ENCODE peak calls at places on chromosomes 2 and 18, in ten cellular contexts. J is GM23338, O is adrenal gland, X is epithelial cell of esophagus, H is lower lobe of right lung, W is body of pancreas, F is heart right ventricle, V is A549, N is fibroblast of pulmonary artery, R is lower leg skin. E is an unnamed sample.

GRCh38 chr2:128633501-128633900 is 314.8 kb upstream of the HS6ST1 start:
- DNase-seq in F (no peak), J (no peak), X (no peak), V (no peak), R (no peak), W (no peak), H (no peak), N (peak), O (no peak), E (no peak)

GRCh38 chr2:142930835-142931398 is 53.5 kb downstream of the KYNU start:
- DNase-seq in R (no peak), H (no peak), F (no peak), N (no peak), V (no peak), J (no peak), O (no peak), W (no peak), X (no peak), E (no peak)

GRCh38 chr18:76875390-76876330 is 53.3 kb downstream of the ZNF236 start:
- DNase-seq in V (peak), F (no peak), X (peak), J (peak), H (no peak), W (peak), R (no peak), O (no peak), N (peak), E (peak)

GRCh38 chr18:413263-413662 is 87.2 kb downstream of the COLEC12 start:
- DNase-seq in H (no peak), V (no peak), F (no peak), X (no peak), O (no peak), W (no peak), R (no peak), N (peak), J (no peak), E (no peak)

GRCh38 chr2:190920085-190920484 is 39.5 kb downstream of the GLS start:
- DNase-seq in J (no peak), V (no peak), F (no peak), H (no peak), N (no peak), R (no peak), X (no peak), W (no peak), O (no peak), E (no peak)

GRCh38 chr2:158600155-158600802 is 143.5 kb downstream of the PKP4 start:
- DNase-seq in R (no peak), O (peak), H (no peak), V (peak), X (peak), W (peak), N (peak), J (no peak), F (no peak), E (no peak)

GRCh38 chr2:195307751-195308150 is 349.3 kb upstream of the SLC39A10 start:
- DNase-seq in N (no peak), V (no peak), H (no peak), O (no peak), W (no peak), R (peak), X (no peak), J (peak), F (no peak), E (no peak)

GRCh38 chr2:172461591-172462392 is 34.4 kb downstream of the ITGA6 start:
- DNase-seq in O (peak), N (peak), R (peak), W (peak), J (peak), V (peak), F (peak), H (peak), X (peak), E (peak)

GRCh38 chr18:8549254-8549653 is 60.0 kb upstream of the RAB12 start:
- DNase-seq in H (no peak), R (no peak), N (no peak), J (no peak), O (no peak), V (no peak), X (no peak), W (no peak), F (no peak), E (no peak)

GRCh38 chr18:63534615-63535014 is 7.6 kb upstream of the SERPINB12 start:
- DNase-seq in R (no peak), J (no peak), V (no peak), N (no peak), O (no peak), W (no peak), H (no peak), X (peak), F (no peak), E (no peak)

GRCh38 chr18:44682181-44682870 is 1.6 kb downstream of the SETBP1 start:
- DNase-seq in X (peak), J (peak), V (no peak), N (no peak), W (no peak), O (no peak), R (no peak), F (no peak), H (no peak), E (no peak)

DNA sequence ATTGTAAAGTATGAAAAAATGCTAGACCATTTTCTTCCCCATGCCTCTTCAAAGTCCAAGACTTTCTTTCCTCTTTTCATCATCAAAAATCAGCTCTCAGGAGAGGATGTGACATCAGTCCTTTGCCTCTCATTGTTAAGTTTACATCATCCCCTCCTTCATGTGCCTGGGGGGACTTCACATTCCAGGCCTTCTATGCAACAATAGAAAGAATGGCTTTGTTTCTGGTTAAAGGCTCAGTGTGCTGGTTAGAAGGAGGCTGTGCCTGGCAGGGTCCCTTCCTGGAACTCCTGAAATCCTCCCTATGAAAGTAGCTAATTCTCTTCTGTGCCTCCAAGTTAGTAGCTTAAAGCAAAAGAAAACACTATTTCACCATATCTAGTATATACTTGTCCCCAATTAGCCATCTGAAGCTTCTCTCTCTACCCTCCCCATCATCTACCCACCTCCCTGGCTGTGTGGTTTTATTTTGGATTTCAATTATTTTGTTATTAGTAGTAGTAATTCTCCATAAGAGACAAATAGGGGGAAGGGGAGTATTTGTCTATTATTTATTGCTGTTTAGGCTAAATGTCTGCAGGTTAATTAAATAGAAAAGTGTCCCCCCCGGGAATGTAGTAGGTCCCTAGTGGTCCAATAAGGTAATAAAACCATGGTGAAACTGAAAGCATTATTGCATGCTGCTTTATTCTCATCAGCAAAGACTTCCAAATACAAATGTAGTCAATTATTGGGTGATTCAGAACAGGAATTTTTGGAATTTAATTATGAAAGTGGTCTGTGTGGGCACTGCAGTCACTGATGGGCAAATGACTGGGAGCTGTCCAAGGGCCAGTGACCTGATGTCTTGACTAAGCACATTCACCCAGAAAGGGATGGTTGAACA is 69.0 kb downstream of the CPO start:
- DNase-seq in H (no peak), O (no peak), V (no peak), R (no peak), F (no peak), X (peak), N (peak), J (peak), W (no peak), E (no peak)
- TF ChIP-seq CTCF in H (peak), O (no peak), V (no peak), R (no peak), F (no peak), X (no peak), N (peak), J (no peak), W (no peak), E (no peak)

DNA sequence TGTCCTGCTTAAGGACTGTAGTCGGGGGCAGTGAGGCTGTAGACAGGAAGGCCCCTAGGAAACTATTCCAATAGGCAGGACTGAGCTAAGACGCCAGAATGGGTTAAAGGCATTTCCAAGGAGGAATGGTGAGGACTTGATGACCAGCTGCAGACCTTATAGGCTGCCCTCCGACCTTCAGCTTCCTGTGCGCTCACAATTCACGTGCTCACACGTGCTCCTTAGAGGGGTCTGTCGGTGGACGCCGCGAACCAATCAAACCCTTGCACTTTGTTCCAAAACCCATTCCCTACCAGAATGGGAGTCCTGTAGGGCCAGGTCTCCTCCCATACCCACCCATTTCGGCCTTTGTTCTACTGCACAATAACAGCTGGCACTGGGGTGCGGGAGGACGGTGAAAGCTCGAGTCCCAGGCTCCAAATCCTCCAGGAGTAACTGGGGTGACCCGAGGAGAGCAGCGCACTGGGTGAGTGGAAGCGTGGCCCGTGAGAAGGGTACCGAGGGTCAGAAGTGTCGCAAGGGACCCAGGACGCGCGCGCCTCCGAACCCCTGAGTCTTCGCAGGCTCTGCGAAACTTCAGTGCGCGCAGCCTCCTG is 12.9 kb downstream of the SIX3 start:
- DNase-seq in R (no peak), W (no peak), N (no peak), O (no peak), V (no peak), X (no peak), H (no peak), F (no peak), J (peak), E (no peak)
- H3K4me3 ChIP-seq in R (no peak), W (no peak), N (no peak), O (no peak), V (no peak), X (no peak), H (no peak), F (no peak), J (peak), E (no peak)

GRCh38 chr2:152500336-152500735 is 165.4 kb downstream of the FMNL2 start:
- DNase-seq in F (no peak), W (no peak), V (no peak), H (no peak), X (no peak), J (peak), O (no peak), N (no peak), R (no peak), E (no peak)
- TF ChIP-seq CTCF in F (no peak), W (no peak), V (no peak), H (no peak), X (no peak), J (peak), O (no peak), N (no peak), R (no peak), E (no peak)

DNA sequence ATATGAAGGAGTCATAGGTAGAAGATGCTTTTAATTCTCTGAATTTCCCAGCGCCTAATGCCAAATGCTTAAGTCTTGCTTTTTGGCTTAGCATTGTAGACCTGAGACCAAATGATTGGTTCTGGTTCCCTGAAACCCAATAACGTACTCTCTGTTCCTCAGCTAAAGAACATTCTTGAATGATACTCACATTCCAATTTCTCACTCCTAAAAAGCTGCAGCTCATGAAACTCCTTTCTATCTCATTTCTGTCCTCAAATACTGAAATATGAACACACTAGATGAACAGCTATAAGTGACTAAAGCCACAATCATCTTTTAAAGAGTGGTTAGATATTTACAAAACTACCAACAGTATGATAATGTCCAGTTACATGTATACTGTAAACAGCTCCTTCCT is 272.1 kb downstream of the SLC8A1 start:
- DNase-seq in N (no peak), W (no peak), V (no peak), F (no peak), H (no peak), J (no peak), O (no peak), X (no peak), R (no peak), E (no peak)
- H3K4me3 ChIP-seq in N (no peak), W (no peak), V (no peak), F (no peak), H (no peak), J (no peak), O (no peak), X (no peak), R (no peak), E (no peak)

DNA sequence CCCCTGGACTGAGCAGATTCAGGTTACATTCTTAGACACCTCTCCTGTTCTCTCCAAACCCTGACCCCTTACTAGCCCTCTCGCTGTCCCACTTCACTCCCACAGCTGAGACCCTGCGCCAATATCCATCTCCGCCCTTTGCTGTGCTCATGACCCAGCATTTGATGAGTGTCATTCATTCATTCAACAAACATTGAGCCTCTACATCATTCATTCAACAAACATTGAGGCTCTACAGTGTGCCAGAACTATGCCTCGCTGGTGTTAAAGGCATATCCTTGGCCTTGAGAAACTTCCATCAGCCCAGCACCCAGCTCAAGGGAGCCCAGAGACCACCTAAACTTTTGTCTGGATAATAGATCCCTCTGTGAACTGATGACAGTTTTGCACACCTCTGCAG is 41.9 kb upstream of the MRPL33 start:
- DNase-seq in W (no peak), V (no peak), X (no peak), F (no peak), H (no peak), J (no peak), N (no peak), O (no peak), R (peak), E (no peak)
- TF ChIP-seq CTCF in W (no peak), V (no peak), X (no peak), F (no peak), H (no peak), J (no peak), N (no peak), O (no peak), R (no peak), E (no peak)

DNA sequence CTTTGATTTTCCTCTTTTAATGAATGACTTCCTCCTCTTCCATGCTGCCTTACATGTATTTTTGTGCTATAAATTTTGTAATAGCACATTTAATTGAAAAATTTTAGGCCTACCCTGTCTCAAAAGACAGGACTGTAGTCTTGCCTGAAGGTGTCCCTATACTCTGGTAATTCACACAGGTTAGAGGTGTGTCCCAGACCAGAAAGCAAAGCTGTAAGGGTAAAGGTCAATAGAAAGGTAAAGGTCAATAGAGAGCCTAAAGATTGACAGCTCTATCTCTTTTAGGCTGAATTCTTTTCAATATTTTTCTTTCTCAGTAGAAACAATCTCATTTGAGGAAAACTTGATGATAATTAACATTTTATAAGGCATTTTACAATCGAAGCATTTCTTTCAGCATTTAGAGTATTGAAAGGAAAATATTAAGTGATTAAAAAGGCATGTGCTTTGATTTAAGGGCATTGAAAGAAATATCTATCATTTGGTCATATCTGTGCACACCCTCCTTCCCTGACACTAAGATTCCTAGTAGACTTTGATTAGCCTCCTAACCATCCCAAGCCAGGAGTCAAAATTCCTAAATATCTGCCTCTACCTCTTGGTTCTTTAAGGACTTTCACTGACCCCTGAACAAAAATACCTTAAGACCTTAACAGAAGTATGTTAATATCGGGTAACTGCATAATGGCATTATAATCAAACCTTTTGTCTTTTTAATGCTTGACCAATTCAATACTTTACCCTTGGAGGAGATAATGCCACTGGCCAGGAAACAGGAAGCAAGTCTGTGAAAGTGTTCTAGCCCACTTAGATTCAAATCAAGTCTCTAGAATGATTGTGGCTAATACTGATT is 161.8 kb upstream of the DTNA start:
- DNase-seq in X (no peak), H (no peak), N (no peak), V (no peak), R (no peak), F (no peak), W (no peak), J (peak), O (no peak), E (no peak)
- H3K4me3 ChIP-seq in X (no peak), H (no peak), N (no peak), V (no peak), R (no peak), F (no peak), W (no peak), J (peak), O (no peak), E (no peak)